ENCODE peak calls at places on chromosomes 2 and 18, in five cellular contexts. One of them, this sample, is unnamed.

GRCh38 chr18:44229693-44230108 is 451.0 kb upstream of the SETBP1 start:
- DNase-seq in heart left ventricle: peak; percentile 84
- DNase-seq in fibroblast of mammary gland: peak; percentile 68
- DNase-seq in stomach: no peak
- DNase-seq in activated CD8-positive, alpha-beta T cell treated with anti-CD3 and anti-CD28 coated beads for 36 hours: no peak
- DNase-seq in this sample: no peak

GRCh38 chr2:88252646-88253045 is 82.5 kb downstream of the THNSL2 start:
- DNase-seq in stomach: no peak
- DNase-seq in fibroblast of mammary gland: no peak
- DNase-seq in activated CD8-positive, alpha-beta T cell treated with anti-CD3 and anti-CD28 coated beads for 36 hours: no peak
- DNase-seq in heart left ventricle: no peak
- DNase-seq in this sample: no peak

GRCh38 chr2:43372386-43373081 is 146.1 kb upstream of the ZFP36L2 start:
- DNase-seq in activated CD8-positive, alpha-beta T cell treated with anti-CD3 and anti-CD28 coated beads for 36 hours: no peak
- DNase-seq in heart left ventricle: no peak
- DNase-seq in fibroblast of mammary gland: no peak
- DNase-seq in stomach: no peak
- DNase-seq in this sample: no peak

GRCh38 chr2:178882666-178883440 is 75.6 kb upstream of the TTN start:
- DNase-seq in heart left ventricle: no peak
- DNase-seq in activated CD8-positive, alpha-beta T cell treated with anti-CD3 and anti-CD28 coated beads for 36 hours: no peak
- DNase-seq in stomach: peak; percentile 42
- DNase-seq in fibroblast of mammary gland: peak; percentile 93
- DNase-seq in this sample: no peak

GRCh38 chr18:58315041-58315440 is 271.0 kb downstream of the NEDD4L start:
- DNase-seq in fibroblast of mammary gland: peak; percentile 31
- DNase-seq in stomach: no peak
- DNase-seq in heart left ventricle: no peak
- DNase-seq in activated CD8-positive, alpha-beta T cell treated with anti-CD3 and anti-CD28 coated beads for 36 hours: no peak
- DNase-seq in this sample: no peak

GRCh38 chr2:69489793-69490192 is 52.6 kb upstream of the NFU1 start:
- DNase-seq in activated CD8-positive, alpha-beta T cell treated with anti-CD3 and anti-CD28 coated beads for 36 hours: no peak
- DNase-seq in stomach: no peak
- DNase-seq in heart left ventricle: no peak
- DNase-seq in fibroblast of mammary gland: no peak
- DNase-seq in this sample: no peak

GRCh38 chr2:186704897-186705296 is 11.0 kb downstream of the FAM171B start:
- DNase-seq in heart left ventricle: no peak
- DNase-seq in activated CD8-positive, alpha-beta T cell treated with anti-CD3 and anti-CD28 coated beads for 36 hours: no peak
- DNase-seq in fibroblast of mammary gland: no peak
- DNase-seq in stomach: no peak
- DNase-seq in this sample: no peak

GRCh38 chr2:70541481-70542020 is 12.1 kb downstream of the TGFA start:
- DNase-seq in stomach: no peak
- DNase-seq in heart left ventricle: no peak
- DNase-seq in activated CD8-positive, alpha-beta T cell treated with anti-CD3 and anti-CD28 coated beads for 36 hours: no peak
- DNase-seq in fibroblast of mammary gland: no peak
- DNase-seq in this sample: no peak

GRCh38 chr2:7994397-7994951 is 687.4 kb upstream of the ID2 start:
- DNase-seq in stomach: peak; percentile 33
- DNase-seq in heart left ventricle: peak; percentile 61
- DNase-seq in fibroblast of mammary gland: no peak
- DNase-seq in activated CD8-positive, alpha-beta T cell treated with anti-CD3 and anti-CD28 coated beads for 36 hours: no peak
- DNase-seq in this sample: no peak

GRCh38 chr2:159124931-159125467 is 156.6 kb downstream of the TANC1 start:
- DNase-seq in stomach: no peak
- DNase-seq in fibroblast of mammary gland: no peak
- DNase-seq in heart left ventricle: no peak
- DNase-seq in activated CD8-positive, alpha-beta T cell treated with anti-CD3 and anti-CD28 coated beads for 36 hours: no peak
- DNase-seq in this sample: no peak

GRCh38 chr2:189302274-189302948 is 122.8 kb upstream of the COL5A2 start:
- DNase-seq in heart left ventricle: no peak
- DNase-seq in fibroblast of mammary gland: peak; percentile 42
- DNase-seq in activated CD8-positive, alpha-beta T cell treated with anti-CD3 and anti-CD28 coated beads for 36 hours: peak; percentile 42
- DNase-seq in stomach: no peak
- DNase-seq in this sample: no peak

GRCh38 chr2:1088192-1088860 is 137.7 kb downstream of the SNTG2 start:
- DNase-seq in stomach: no peak
- DNase-seq in heart left ventricle: no peak
- DNase-seq in fibroblast of mammary gland: no peak
- DNase-seq in activated CD8-positive, alpha-beta T cell treated with anti-CD3 and anti-CD28 coated beads for 36 hours: no peak
- DNase-seq in this sample: no peak

GRCh38 chr2:239548491-239548890 is 147.7 kb upstream of the HDAC4 start:
- DNase-seq in activated CD8-positive, alpha-beta T cell treated with anti-CD3 and anti-CD28 coated beads for 36 hours: peak; percentile 90
- DNase-seq in stomach: no peak
- DNase-seq in fibroblast of mammary gland: no peak
- DNase-seq in heart left ventricle: no peak
- DNase-seq in this sample: no peak

GRCh38 chr2:70767094-70767698 is 804 bp downstream of the ADD2 start:
- DNase-seq in heart left ventricle: no peak
- DNase-seq in activated CD8-positive, alpha-beta T cell treated with anti-CD3 and anti-CD28 coated beads for 36 hours: peak; percentile 35
- DNase-seq in stomach: no peak
- DNase-seq in fibroblast of mammary gland: no peak
- DNase-seq in this sample: no peak

GRCh38 chr2:98634406-98635092 is 26.2 kb downstream of the UNC50 start:
- DNase-seq in activated CD8-positive, alpha-beta T cell treated with anti-CD3 and anti-CD28 coated beads for 36 hours: peak; percentile 81
- DNase-seq in stomach: no peak
- DNase-seq in fibroblast of mammary gland: peak; percentile 21
- DNase-seq in heart left ventricle: no peak
- DNase-seq in this sample: no peak

GRCh38 chr2:174124171-174124570 is 124.2 kb downstream of the OLA1 start:
- DNase-seq in fibroblast of mammary gland: no peak
- DNase-seq in activated CD8-positive, alpha-beta T cell treated with anti-CD3 and anti-CD28 coated beads for 36 hours: no peak
- DNase-seq in stomach: no peak
- DNase-seq in heart left ventricle: no peak
- DNase-seq in this sample: no peak

GRCh38 chr18:68428026-68428425 is 286.9 kb downstream of the TMX3 start:
- DNase-seq in fibroblast of mammary gland: peak; percentile 94
- DNase-seq in heart left ventricle: peak; percentile 27
- DNase-seq in stomach: no peak
- DNase-seq in activated CD8-positive, alpha-beta T cell treated with anti-CD3 and anti-CD28 coated beads for 36 hours: no peak
- DNase-seq in this sample: no peak

GRCh38 chr2:890791-891190 is 59.9 kb upstream of the SNTG2 start:
- DNase-seq in stomach: no peak
- DNase-seq in heart left ventricle: no peak
- DNase-seq in activated CD8-positive, alpha-beta T cell treated with anti-CD3 and anti-CD28 coated beads for 36 hours: no peak
- DNase-seq in fibroblast of mammary gland: peak; percentile 56
- DNase-seq in this sample: no peak

GRCh38 chr18:24837065-24837464 is 376.6 kb downstream of the HRH4 start:
- DNase-seq in fibroblast of mammary gland: peak; percentile 86
- DNase-seq in heart left ventricle: no peak
- DNase-seq in activated CD8-positive, alpha-beta T cell treated with anti-CD3 and anti-CD28 coated beads for 36 hours: no peak
- DNase-seq in stomach: no peak
- DNase-seq in this sample: no peak

GRCh38 chr2:115610888-115611287 is 1168.4 kb downstream of the DPP10 start:
- DNase-seq in stomach: no peak
- DNase-seq in activated CD8-positive, alpha-beta T cell treated with anti-CD3 and anti-CD28 coated beads for 36 hours: no peak
- DNase-seq in fibroblast of mammary gland: no peak
- DNase-seq in heart left ventricle: no peak
- DNase-seq in this sample: no peak

GRCh38 chr2:240426797-240427721 is 8.4 kb upstream of the GPC1 start:
- DNase-seq in heart left ventricle: no peak
- DNase-seq in stomach: peak; percentile 41
- DNase-seq in fibroblast of mammary gland: peak; percentile 75
- DNase-seq in activated CD8-positive, alpha-beta T cell treated with anti-CD3 and anti-CD28 coated beads for 36 hours: peak; percentile 32
- DNase-seq in this sample: no peak

GRCh38 chr18:32036506-32037210 is 18.0 kb downstream of the RNF125 start:
- DNase-seq in fibroblast of mammary gland: no peak
- DNase-seq in activated CD8-positive, alpha-beta T cell treated with anti-CD3 and anti-CD28 coated beads for 36 hours: no peak
- DNase-seq in heart left ventricle: no peak
- DNase-seq in stomach: no peak
- DNase-seq in this sample: no peak

GRCh38 chr18:68083131-68083530 is 566.6 kb upstream of the DSEL start:
- DNase-seq in fibroblast of mammary gland: peak; percentile 81
- DNase-seq in stomach: no peak
- DNase-seq in heart left ventricle: no peak
- DNase-seq in activated CD8-positive, alpha-beta T cell treated with anti-CD3 and anti-CD28 coated beads for 36 hours: no peak
- DNase-seq in this sample: no peak

GRCh38 chr18:31500161-31500688 is 2.2 kb downstream of the DSG2 start:
- DNase-seq in fibroblast of mammary gland: no peak
- DNase-seq in activated CD8-positive, alpha-beta T cell treated with anti-CD3 and anti-CD28 coated beads for 36 hours: no peak
- DNase-seq in heart left ventricle: no peak
- DNase-seq in stomach: no peak
- DNase-seq in this sample: no peak

GRCh38 chr2:53530126-53530525 is 237.5 kb upstream of the CHAC2 start:
- DNase-seq in heart left ventricle: no peak
- DNase-seq in activated CD8-positive, alpha-beta T cell treated with anti-CD3 and anti-CD28 coated beads for 36 hours: no peak
- DNase-seq in fibroblast of mammary gland: no peak
- DNase-seq in stomach: no peak
- DNase-seq in this sample: no peak

GRCh38 chr2:133484106-133484505 is 84.2 kb downstream of the NCKAP5 start:
- DNase-seq in heart left ventricle: no peak
- DNase-seq in activated CD8-positive, alpha-beta T cell treated with anti-CD3 and anti-CD28 coated beads for 36 hours: no peak
- DNase-seq in fibroblast of mammary gland: peak; percentile 3
- DNase-seq in stomach: no peak
- DNase-seq in this sample: no peak

GRCh38 chr18:75249192-75249551 is 38.6 kb downstream of the TSHZ1 start:
- DNase-seq in activated CD8-positive, alpha-beta T cell treated with anti-CD3 and anti-CD28 coated beads for 36 hours: peak; percentile 7
- DNase-seq in stomach: no peak
- DNase-seq in fibroblast of mammary gland: no peak
- DNase-seq in heart left ventricle: no peak
- DNase-seq in this sample: no peak

GRCh38 chr2:24220534-24221281 is 45.9 kb downstream of the FAM228A start:
- DNase-seq in activated CD8-positive, alpha-beta T cell treated with anti-CD3 and anti-CD28 coated beads for 36 hours: no peak
- DNase-seq in fibroblast of mammary gland: no peak
- DNase-seq in stomach: no peak
- DNase-seq in heart left ventricle: no peak
- DNase-seq in this sample: no peak

GRCh38 chr2:127047716-127048617 is 59.0 kb downstream of the BIN1 start:
- DNase-seq in stomach: peak; percentile 24
- DNase-seq in heart left ventricle: peak; percentile 19
- DNase-seq in activated CD8-positive, alpha-beta T cell treated with anti-CD3 and anti-CD28 coated beads for 36 hours: no peak
- DNase-seq in fibroblast of mammary gland: no peak
- DNase-seq in this sample: no peak

GRCh38 chr2:10305715-10306114 is 3.0 kb downstream of the HPCAL1 start:
- DNase-seq in fibroblast of mammary gland: no peak
- DNase-seq in heart left ventricle: no peak
- DNase-seq in activated CD8-positive, alpha-beta T cell treated with anti-CD3 and anti-CD28 coated beads for 36 hours: peak; percentile 73
- DNase-seq in stomach: peak; percentile 44
- DNase-seq in this sample: no peak

GRCh38 chr18:74949611-74950010 is 259.3 kb downstream of the PTGR3 start:
- DNase-seq in heart left ventricle: no peak
- DNase-seq in fibroblast of mammary gland: no peak
- DNase-seq in stomach: no peak
- DNase-seq in activated CD8-positive, alpha-beta T cell treated with anti-CD3 and anti-CD28 coated beads for 36 hours: no peak
- DNase-seq in this sample: no peak

GRCh38 chr2:41488854-41489253 is 559.0 kb upstream of the PKDCC start:
- DNase-seq in fibroblast of mammary gland: no peak
- DNase-seq in heart left ventricle: no peak
- DNase-seq in activated CD8-positive, alpha-beta T cell treated with anti-CD3 and anti-CD28 coated beads for 36 hours: no peak
- DNase-seq in stomach: no peak
- DNase-seq in this sample: no peak

GRCh38 chr18:36295214-36295613 is 2.3 kb upstream of the FHOD3 start:
- DNase-seq in heart left ventricle: no peak
- DNase-seq in stomach: no peak
- DNase-seq in activated CD8-positive, alpha-beta T cell treated with anti-CD3 and anti-CD28 coated beads for 36 hours: no peak
- DNase-seq in fibroblast of mammary gland: no peak
- DNase-seq in this sample: no peak

GRCh38 chr2:231670892-231671616 is 37.3 kb upstream of the PTMA start:
- DNase-seq in heart left ventricle: no peak
- DNase-seq in activated CD8-positive, alpha-beta T cell treated with anti-CD3 and anti-CD28 coated beads for 36 hours: no peak
- DNase-seq in fibroblast of mammary gland: no peak
- DNase-seq in stomach: peak; percentile 42
- DNase-seq in this sample: no peak
- TF ChIP-seq CTCF in heart left ventricle: peak; percentile 50
- TF ChIP-seq CTCF in activated CD8-positive, alpha-beta T cell treated with anti-CD3 and anti-CD28 coated beads for 36 hours: peak; percentile 14
- TF ChIP-seq CTCF in fibroblast of mammary gland: peak; percentile 5
- TF ChIP-seq CTCF in stomach: peak; percentile 37
- TF ChIP-seq CTCF in this sample: no peak

DNA sequence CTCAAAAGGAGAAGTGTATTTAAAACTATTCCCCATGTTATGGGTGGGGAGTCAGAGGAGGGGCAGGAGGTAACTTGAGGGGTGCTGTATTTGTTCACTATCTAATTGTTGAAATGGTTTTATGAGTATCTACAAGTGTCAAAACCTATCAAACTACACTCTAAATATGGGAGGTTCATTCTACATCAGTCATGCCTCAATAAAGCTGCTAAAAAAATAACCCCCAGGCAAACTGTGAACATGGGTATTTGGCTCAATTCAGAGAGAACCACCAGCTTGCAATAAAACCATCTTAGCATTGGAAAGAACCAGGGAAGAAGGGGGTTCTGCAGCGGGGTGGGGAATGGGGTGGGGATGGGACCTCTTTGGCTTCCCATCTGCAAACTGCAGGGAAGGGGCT is 176.0 kb upstream of the SMAD2 start:
- DNase-seq in heart left ventricle: no peak
- DNase-seq in activated CD8-positive, alpha-beta T cell treated with anti-CD3 and anti-CD28 coated beads for 36 hours: no peak
- DNase-seq in stomach: no peak
- DNase-seq in fibroblast of mammary gland: no peak
- DNase-seq in this sample: no peak
- TF ChIP-seq CTCF in heart left ventricle: no peak
- TF ChIP-seq CTCF in activated CD8-positive, alpha-beta T cell treated with anti-CD3 and anti-CD28 coated beads for 36 hours: no peak
- TF ChIP-seq CTCF in stomach: no peak
- TF ChIP-seq CTCF in fibroblast of mammary gland: no peak
- TF ChIP-seq CTCF in this sample: no peak

DNA sequence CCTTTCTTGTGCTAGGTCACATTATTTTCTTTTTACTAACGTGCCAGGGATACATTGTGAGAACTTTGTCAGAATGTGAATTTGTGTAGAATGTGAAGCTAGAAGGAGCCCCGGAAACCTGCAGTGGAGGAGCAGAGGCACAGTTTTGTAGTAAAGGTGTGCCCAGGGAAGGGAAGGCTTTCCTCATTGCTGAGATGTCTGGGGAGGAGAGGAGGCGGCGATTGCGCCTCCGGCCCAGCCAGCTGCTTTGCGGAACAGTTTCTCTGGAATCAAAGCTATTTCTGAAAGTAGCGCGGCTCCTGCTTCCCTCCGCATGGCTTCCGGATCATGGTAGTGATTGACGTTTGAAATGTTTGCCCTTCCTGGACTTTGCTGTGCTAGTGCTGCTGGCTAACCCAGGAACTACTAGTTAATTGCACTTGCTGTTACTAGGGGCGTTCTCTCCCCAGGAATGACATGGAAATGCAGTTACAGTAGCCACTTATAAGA is 83.1 kb upstream of the RBM44 start:
- DNase-seq in fibroblast of mammary gland: no peak
- DNase-seq in heart left ventricle: peak; percentile 53
- DNase-seq in activated CD8-positive, alpha-beta T cell treated with anti-CD3 and anti-CD28 coated beads for 36 hours: no peak
- DNase-seq in stomach: peak; percentile 54
- DNase-seq in this sample: no peak
- TF ChIP-seq CTCF in fibroblast of mammary gland: no peak
- TF ChIP-seq CTCF in heart left ventricle: no peak
- TF ChIP-seq CTCF in activated CD8-positive, alpha-beta T cell treated with anti-CD3 and anti-CD28 coated beads for 36 hours: no peak
- TF ChIP-seq CTCF in stomach: no peak
- TF ChIP-seq CTCF in this sample: no peak

GRCh38 chr2:3801506-3801905 is 98.1 kb downstream of the DCDC2C start:
- DNase-seq in heart left ventricle: no peak
- DNase-seq in activated CD8-positive, alpha-beta T cell treated with anti-CD3 and anti-CD28 coated beads for 36 hours: no peak
- DNase-seq in fibroblast of mammary gland: no peak
- DNase-seq in stomach: no peak
- DNase-seq in this sample: no peak

GRCh38 chr2:3806730-3807129 is 103.4 kb downstream of the DCDC2C start:
- DNase-seq in activated CD8-positive, alpha-beta T cell treated with anti-CD3 and anti-CD28 coated beads for 36 hours: no peak
- DNase-seq in fibroblast of mammary gland: no peak
- DNase-seq in heart left ventricle: no peak
- DNase-seq in stomach: no peak
- DNase-seq in this sample: no peak

GRCh38 chr2:3807853-3808252 is 104.5 kb downstream of the DCDC2C start:
- DNase-seq in stomach: no peak
- DNase-seq in heart left ventricle: no peak
- DNase-seq in activated CD8-positive, alpha-beta T cell treated with anti-CD3 and anti-CD28 coated beads for 36 hours: no peak
- DNase-seq in fibroblast of mammary gland: peak; percentile 82
- DNase-seq in this sample: no peak

GRCh38 chr2:3805120-3805519 is 101.7 kb downstream of the DCDC2C start:
- DNase-seq in activated CD8-positive, alpha-beta T cell treated with anti-CD3 and anti-CD28 coated beads for 36 hours: peak; percentile 11
- DNase-seq in fibroblast of mammary gland: no peak
- DNase-seq in stomach: no peak
- DNase-seq in heart left ventricle: no peak
- DNase-seq in this sample: no peak
- TF ChIP-seq CTCF in activated CD8-positive, alpha-beta T cell treated with anti-CD3 and anti-CD28 coated beads for 36 hours: no peak
- TF ChIP-seq CTCF in fibroblast of mammary gland: peak; percentile 33
- TF ChIP-seq CTCF in stomach: no peak
- TF ChIP-seq CTCF in heart left ventricle: no peak
- TF ChIP-seq CTCF in this sample: peak; percentile 51

This sample was measured in D721Med.